ENCODE peak calls at places on chromosomes 4 and X, in four cellular contexts. M is HEK293T, W is heart left ventricle, B is mesenteric fat pad. K is an unnamed sample.

GRCh38 chrX:77276742-77277141 is 170.4 kb upstream of the FGF16 start:
- DNase-seq in M (no peak), W (no peak), B (no peak), K (no peak)

GRCh38 chrX:24264383-24264782 is 49.5 kb downstream of the SUPT20HL2 start:
- DNase-seq in W (no peak), M (no peak), B (no peak), K (no peak)

GRCh38 chr4:88366460-88366859 is 12.2 kb upstream of the HERC6 start:
- DNase-seq in M (no peak), W (no peak), B (no peak), K (no peak)

GRCh38 chr4:170139764-170140163 is 50.0 kb upstream of the AADAT start:
- DNase-seq in M (no peak), W (no peak), B (no peak), K (no peak)

GRCh38 chrX:73561791-73562190 is 1.2 kb upstream of the CHIC1 start:
- DNase-seq in M (no peak), B (no peak), W (no peak), K (no peak)

GRCh38 chr4:42048394-42048793 is 58.1 kb downstream of the SLC30A9 start:
- DNase-seq in W (no peak), M (no peak), B (no peak), K (no peak)

GRCh38 chr4:156169011-156169410 is 215.3 kb upstream of the CTSO start:
- DNase-seq in B (no peak), M (peak; percentile 30), W (peak; percentile 59), K (no peak)

GRCh38 chr4:38161208-38162113 is 201.3 kb downstream of the PTTG2 start:
- DNase-seq in B (no peak), M (no peak), W (no peak), K (no peak)

GRCh38 chr4:22315643-22316042 is 200.2 kb downstream of the ADGRA3 start:
- DNase-seq in B (no peak), W (no peak), M (no peak), K (no peak)

GRCh38 chr4:53706422-53707032 is 115.2 kb upstream of the LNX1 start:
- DNase-seq in B (no peak), M (peak; percentile 33), W (no peak), K (no peak)

GRCh38 chrX:22366866-22367265 is 94.2 kb downstream of the CBLL2 start:
- DNase-seq in B (no peak), M (no peak), W (no peak), K (no peak)

GRCh38 chr4:41455215-41455614 is 82.7 kb upstream of the LIMCH1 start:
- DNase-seq in B (no peak), W (no peak), M (no peak), K (no peak)

GRCh38 chrX:40646489-40647306 is 663 bp downstream of the CXorf38 start:
- DNase-seq in B (no peak), M (peak; percentile 35), W (peak; percentile 46), K (peak; percentile 2)

GRCh38 chrX:74104356-74105065 is 199.5 kb upstream of the ZCCHC13 start:
- DNase-seq in M (no peak), W (no peak), B (no peak), K (no peak)

GRCh38 chr4:178271386-178271785 is 829.1 kb upstream of the AGA start:
- DNase-seq in W (no peak), B (no peak), M (no peak), K (no peak)

GRCh38 chrX:10656214-10656613 is 35.8 kb upstream of the MID1 start:
- DNase-seq in B (no peak), W (no peak), M (no peak), K (no peak)

GRCh38 chr4:25532579-25532978 is 123.1 kb upstream of the SLC34A2 start:
- DNase-seq in B (no peak), M (no peak), W (no peak), K (no peak)

GRCh38 chr4:41832961-41833360 is 84.4 kb upstream of the PHOX2B start:
- DNase-seq in B (no peak), M (no peak), W (no peak), K (peak; percentile 6)

GRCh38 chr4:8205749-8206611 is 6.9 kb downstream of the SH3TC1 start:
- DNase-seq in M (no peak), B (no peak), W (no peak), K (no peak)

GRCh38 chr4:94827481-94828110 is 69.8 kb downstream of the BMPR1B start:
- DNase-seq in B (no peak), M (no peak), W (no peak), K (no peak)

GRCh38 chrX:9785944-9786741 is at the start of gene SHROOM2:
- DNase-seq in W (no peak), B (no peak), M (peak; percentile 33), K (no peak)

GRCh38 chrX:22032084-22032483 is at the start of gene PHEX:
- DNase-seq in M (no peak), B (no peak), W (no peak), K (no peak)

GRCh38 chrX:68238568-68238967 is 194.7 kb downstream of the OPHN1 start:
- DNase-seq in W (no peak), M (peak; percentile 27), B (no peak), K (no peak)

K was measured in GF-D8.